ENCODE peak calls at places on chromosomes 13 and 19, in six cellular contexts. M is fibroblast of lung, N is mammary epithelial cell, T is PC-9, H is GM12878, J is HCT116. G is an unnamed sample. For H3K4me1 and H3K79me2, the result is how much of the 10 kb centered on the place peaks cover.

GRCh38 chr13:98328511-98328910 is 151.4 kb upstream of the RNF113B start:
- DNase-seq in T (no peak), J (no peak), H (no peak), N (no peak), M (no peak), G (no peak)

GRCh38 chr19:58393725-58394033 is 1.8 kb upstream of the RNF225 start:
- DNase-seq in H (no peak), J (no peak), T (no peak), M (no peak), N (no peak), G (no peak)

GRCh38 chr19:51258165-51258564 is 7.3 kb downstream of the SIGLECL1 start:
- DNase-seq in T (no peak), J (no peak), N (no peak), H (no peak), M (no peak), G (no peak)

GRCh38 chr19:4454621-4454951 is 3.0 kb downstream of the UBXN6 start:
- DNase-seq in J (no peak), H (no peak), N (no peak), M (no peak), T (no peak), G (no peak)

GRCh38 chr13:79497852-79498251 is 16.9 kb downstream of the NDFIP2 start:
- DNase-seq in T (no peak), J (no peak), M (no peak), H (no peak), N (no peak), G (no peak)

GRCh38 chr19:14497347-14497921 is 1.5 kb upstream of the GIPC1 start:
- DNase-seq in T (peak), M (no peak), N (no peak), J (no peak), H (no peak), G (peak)

GRCh38 chr19:28966737-28967401 is 246.1 kb downstream of the UQCRFS1 start:
- DNase-seq in J (no peak), M (no peak), H (no peak), N (no peak), T (no peak), G (no peak)

GRCh38 chr13:98129059-98129741 is 13.7 kb upstream of the FARP1 start:
- DNase-seq in H (no peak), M (peak), N (peak), J (no peak), T (no peak), G (peak)

GRCh38 chr13:93847162-93847561 is 620.6 kb downstream of the GPC6 start:
- DNase-seq in J (no peak), T (no peak), H (no peak), M (peak), N (peak), G (peak)

GRCh38 chr13:110512198-110512740 is 49.3 kb downstream of the RAB20 start:
- DNase-seq in T (no peak), H (no peak), M (no peak), J (no peak), N (no peak), G (no peak)

GRCh38 chr13:75432045-75432444 is 49.9 kb downstream of the TBC1D4 start:
- DNase-seq in M (no peak), J (no peak), H (no peak), T (no peak), N (no peak), G (no peak)

GRCh38 chr13:25727776-25728175 is 324.0 kb downstream of the SHISA2 start:
- DNase-seq in M (no peak), T (no peak), H (no peak), J (no peak), N (no peak), G (no peak)

GRCh38 chr19:17784201-17785008 is 10.5 kb upstream of the B3GNT3 start:
- DNase-seq in T (peak), N (peak), H (no peak), J (no peak), M (peak), G (peak)

GRCh38 chr19:41353466-41354342 is at the start of gene TGFB1:
- DNase-seq in N (peak), M (peak), J (peak), H (peak), T (peak), G (peak)

GRCh38 chr19:49689133-49690072 is at the start of gene ADM5:
- DNase-seq in H (no peak), T (no peak), N (no peak), M (no peak), J (no peak), G (peak)

GRCh38 chr19:55258476-55258827 is 365 bp downstream of the PPP6R1 start:
- DNase-seq in M (no peak), N (no peak), T (no peak), H (no peak), J (no peak), G (no peak)

GRCh38 chr19:34253711-34254551 is 423 bp upstream of the GARRE1 start:
- DNase-seq in N (no peak), H (no peak), M (peak), T (no peak), J (no peak), G (peak)

GRCh38 chr13:79404361-79404760 is 1.7 kb downstream of the RBM26 start:
- DNase-seq in N (no peak), H (no peak), M (peak), T (no peak), J (no peak), G (no peak)

GRCh38 chr19:58379276-58379675 is 1.6 kb downstream of the ZNF837 start:
- DNase-seq in N (no peak), J (no peak), H (no peak), T (no peak), M (no peak), G (no peak)

GRCh38 chr19:54207908-54208783 is 7.5 kb downstream of the RPS9 start:
- DNase-seq in N (no peak), M (peak), J (no peak), T (peak), H (peak), G (peak)

GRCh38 chr19:41304706-41305483 is 5.1 kb upstream of the CCDC97 start:
- DNase-seq in H (no peak), M (no peak), T (no peak), J (no peak), N (no peak), G (no peak)

GRCh38 chr13:50189450-50189849 is 174.2 kb downstream of the KCNRG start:
- DNase-seq in N (no peak), H (no peak), T (no peak), J (no peak), M (no peak), G (no peak)

GRCh38 chr19:28541029-28541428 is 671.9 kb downstream of the UQCRFS1 start:
- DNase-seq in J (no peak), T (no peak), H (no peak), N (no peak), M (no peak), G (no peak)

GRCh38 chr13:77915676-77916075 is 3.0 kb downstream of the EDNRB start:
- DNase-seq in T (no peak), M (no peak), H (no peak), N (no peak), J (no peak), G (no peak)

GRCh38 chr13:79659161-79659560 is 178.2 kb downstream of the NDFIP2 start:
- DNase-seq in H (no peak), M (peak), N (peak), J (no peak), T (no peak), G (no peak)

GRCh38 chr13:109602356-109602755 is 184.0 kb downstream of the IRS2 start:
- DNase-seq in J (no peak), T (no peak), M (no peak), N (peak), H (no peak), G (no peak)

GRCh38 chr13:48542581-48543341 is 9.9 kb upstream of the RCBTB2 start:
- DNase-seq in H (no peak), J (no peak), N (no peak), M (peak), T (no peak), G (no peak)

GRCh38 chr19:7509625-7510024 is 6.3 kb upstream of the ZNF358 start:
- DNase-seq in H (no peak), N (no peak), M (no peak), T (no peak), J (no peak), G (no peak)

GRCh38 chr13:28654276-28654675 is 4.7 kb upstream of the POMP start:
- DNase-seq in N (no peak), H (no peak), J (no peak), M (peak), T (no peak), G (no peak)

GRCh38 chr13:51282322-51282721 is 57.2 kb upstream of the SERPINE3 start:
- DNase-seq in T (no peak), N (no peak), J (no peak), M (no peak), H (no peak), G (no peak)

GRCh38 chr13:74026753-74027152 is 107.5 kb downstream of the KLF12 start:
- DNase-seq in J (no peak), N (peak), T (peak), M (no peak), H (peak), G (peak)

GRCh38 chr19:38233740-38234251 is 9.8 kb upstream of the DPF1 start:
- DNase-seq in M (peak), H (no peak), N (peak), J (peak), T (peak), G (peak)

GRCh38 chr19:401836-402535 is 7.0 kb downstream of the C2CD4C start:
- DNase-seq in T (no peak), M (no peak), H (no peak), N (no peak), J (no peak), G (no peak)

GRCh38 chr13:51589793-51590192 is 5.5 kb downstream of the WDFY2 start:
- DNase-seq in H (no peak), M (no peak), N (no peak), T (no peak), J (no peak), G (no peak)

GRCh38 chr13:91278888-91279287 is 68.6 kb upstream of the MIR17HG start:
- DNase-seq in H (no peak), N (no peak), M (no peak), J (no peak), T (no peak), G (no peak)

GRCh38 chr19:3060852-3061182 is 1.5 kb downstream of the TLE5 start:
- DNase-seq in J (no peak), N (no peak), H (no peak), M (no peak), T (no peak), G (no peak)

GRCh38 chr19:3064011-3064330 is 1.7 kb upstream of the TLE5 start:
- DNase-seq in M (no peak), N (no peak), H (no peak), J (no peak), T (no peak), G (no peak)

GRCh38 chr19:3061214-3062161 is 807 bp downstream of the TLE5 start:
- DNase-seq in T (no peak), N (no peak), H (no peak), J (no peak), M (peak), G (no peak)

GRCh38 chr19:3059653-3060052 is 2.6 kb downstream of the TLE5 start:
- DNase-seq in H (no peak), J (no peak), T (no peak), M (no peak), N (no peak), G (no peak)

GRCh38 chr19:3062165-3063105 is at the start of gene TLE5:
- DNase-seq in H (no peak), J (no peak), T (peak), M (no peak), N (no peak), G (peak)
- H3K4me1 ChIP-seq in H (under half), J (under half), T (under half), M (under half), N (under half), G (under half)

DNA sequence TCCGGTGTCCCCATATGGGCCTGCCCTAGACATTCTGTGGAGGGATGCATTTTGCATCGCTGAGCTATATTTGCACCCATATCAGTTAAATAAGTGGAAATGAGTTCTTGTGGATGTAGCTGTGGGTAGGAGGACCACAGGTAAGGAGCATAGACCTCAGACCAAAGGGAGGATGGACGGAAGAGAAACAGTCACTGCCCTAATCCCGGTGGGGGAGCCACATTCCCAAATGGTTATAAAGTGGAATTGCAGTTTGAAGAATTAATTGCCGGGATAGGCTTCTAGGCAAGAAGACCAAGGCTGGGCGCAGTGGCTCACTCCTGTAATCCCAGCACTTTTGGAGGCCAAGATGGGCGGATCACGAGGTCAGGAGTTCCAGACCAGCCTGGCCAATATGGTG is 1.8 kb downstream of the SDHAF1 start:
- DNase-seq in H (no peak), T (no peak), N (no peak), M (no peak), J (no peak), G (no peak)
- H3K4me3 ChIP-seq in H (peak), T (no peak), N (no peak), M (no peak), J (no peak), G (peak)

GRCh38 chr13:36369268-36370107 is 23.3 kb upstream of the SPART start:
- DNase-seq in T (no peak), H (no peak), M (peak), J (no peak), N (no peak), G (no peak)
- H3K79me2 ChIP-seq in T (under half), H (under half), M (under half), J (under half), N (under half), G (under half)

GRCh38 chr19:5958074-5958850 is 19.7 kb downstream of the RANBP3 start:
- DNase-seq in T (no peak), N (no peak), J (no peak), M (no peak), H (no peak), G (no peak)
- H3K4me1 ChIP-seq in T (under half), N (under half), J (under half), M (under half), H (under half), G (under half)

GRCh38 chr19:12272980-12273901 is 21.4 kb downstream of the ZNF44 start:
- DNase-seq in N (no peak), M (no peak), H (no peak), J (no peak), T (no peak), G (no peak)
- H3K4me3 ChIP-seq in N (no peak), M (no peak), H (no peak), J (no peak), T (no peak), G (peak)

GRCh38 chr13:113855931-113856715 is 7.8 kb downstream of the GAS6 start:
- DNase-seq in M (no peak), T (no peak), N (no peak), J (no peak), H (no peak), G (no peak)

GRCh38 chr13:113857531-113858195 is 6.2 kb downstream of the GAS6 start:
- DNase-seq in H (no peak), T (no peak), M (no peak), N (no peak), J (no peak), G (no peak)

GRCh38 chr13:113854238-113855011 is 9.5 kb downstream of the GAS6 start:
- DNase-seq in N (no peak), H (no peak), T (no peak), M (peak), J (no peak), G (no peak)

GRCh38 chr13:113855012-113855921 is 8.6 kb downstream of the GAS6 start:
- DNase-seq in T (no peak), H (no peak), N (no peak), M (no peak), J (no peak), G (no peak)

GRCh38 chr13:113856716-113857065 is 7.2 kb downstream of the GAS6 start:
- DNase-seq in M (peak), H (no peak), J (no peak), T (peak), N (no peak), G (peak)
- H3K79me2 ChIP-seq in M (half or more), H (under half), J (half or more), T (under half), N (half or more), G (half or more)

DNA sequence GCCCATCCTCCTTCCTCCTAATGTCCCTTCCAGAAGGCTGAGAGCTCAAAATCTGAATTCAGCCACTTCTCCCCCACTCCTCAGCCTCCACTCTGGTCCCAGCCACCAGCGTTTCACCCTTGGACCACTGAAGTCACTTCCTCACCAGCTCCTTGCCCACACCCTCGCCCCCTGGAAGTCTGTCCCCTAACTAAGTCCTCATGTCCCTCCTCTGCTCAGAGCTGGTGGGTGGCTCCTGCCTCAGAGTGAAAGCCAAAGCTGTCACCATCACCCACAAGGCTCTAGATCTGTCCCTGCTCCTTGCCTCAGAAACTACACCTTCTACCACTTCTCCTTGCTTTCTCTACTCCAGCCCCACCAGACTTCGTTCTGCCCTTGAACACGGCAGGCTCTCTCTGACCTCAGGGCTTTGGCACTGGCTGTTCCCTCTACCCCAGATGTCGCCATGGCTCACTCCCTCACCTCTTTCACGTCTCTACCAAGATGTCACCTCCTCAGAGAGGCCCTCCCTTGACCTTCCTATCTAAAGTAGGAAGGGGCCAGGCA is 1.7 kb downstream of the ERCC1 start:
- DNase-seq in H (no peak), J (no peak), N (no peak), T (no peak), M (no peak), G (no peak)
- H3K4me1 ChIP-seq in H (under half), J (under half), N (under half), T (under half), M (under half), G (under half)

DNA sequence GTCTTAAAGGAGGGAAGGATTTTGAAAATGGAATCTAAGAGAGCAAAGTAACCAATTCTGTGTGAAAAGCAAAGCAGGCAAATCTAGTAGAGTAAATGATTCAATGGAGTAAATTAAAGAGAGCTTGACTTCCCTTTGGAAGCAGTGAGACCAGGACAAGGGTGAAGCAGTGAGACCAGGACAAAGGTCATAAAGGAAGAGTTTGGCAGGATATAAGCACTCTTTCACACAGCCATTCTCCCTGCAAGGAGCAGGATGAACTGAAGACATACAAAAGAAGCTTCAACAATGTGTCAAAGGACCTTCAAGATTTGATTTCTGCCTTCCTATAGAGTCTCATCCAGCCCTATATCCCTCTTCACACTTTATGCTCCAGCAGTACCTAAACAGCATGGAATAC is 123.8 kb downstream of the ENOX1 start:
- DNase-seq in J (no peak), M (peak), N (no peak), T (no peak), H (no peak), G (no peak)
- H3K4me3 ChIP-seq in J (no peak), M (no peak), N (no peak), T (no peak), H (no peak), G (no peak)

DNA sequence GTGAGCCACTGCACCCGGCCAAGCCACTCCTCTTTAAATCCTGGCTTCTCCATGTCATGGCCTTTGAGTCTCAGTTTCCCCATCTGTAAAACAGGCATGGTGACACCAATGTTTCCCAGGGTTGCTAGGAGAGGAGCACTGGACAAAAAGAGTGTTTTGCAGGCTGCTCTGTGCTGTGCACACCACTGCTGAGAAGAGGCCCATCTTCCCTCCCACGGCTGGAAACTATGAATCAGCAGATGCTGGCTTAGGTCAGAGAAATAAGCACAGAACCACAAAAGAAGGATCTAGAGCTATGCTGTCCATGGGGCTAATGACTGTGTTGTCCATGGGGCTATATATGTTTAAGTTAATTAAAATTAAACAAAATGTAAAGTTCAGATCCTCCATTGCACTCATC is 37.2 kb downstream of the TSHZ3 start:
- DNase-seq in M (peak), H (no peak), T (no peak), N (peak), J (no peak), G (peak)
- H3K79me2 ChIP-seq in M (half or more), H (under half), T (under half), N (half or more), J (under half), G (under half)

GRCh38 chr13:99386911-99387788 is 80.0 kb upstream of the GPR183 start:
- DNase-seq in J (peak), N (peak), M (no peak), H (peak), T (peak), G (peak)

GRCh38 chr13:99386495-99386894 is 79.3 kb upstream of the GPR183 start:
- DNase-seq in N (no peak), T (no peak), H (no peak), M (no peak), J (no peak), G (no peak)

GRCh38 chr13:99390601-99391000 is 83.4 kb upstream of the GPR183 start:
- DNase-seq in T (no peak), J (no peak), M (no peak), N (no peak), H (no peak), G (no peak)

GRCh38 chr13:99389520-99390304 is 82.5 kb upstream of the GPR183 start:
- DNase-seq in M (no peak), J (no peak), T (no peak), H (no peak), N (no peak), G (no peak)

DNA sequence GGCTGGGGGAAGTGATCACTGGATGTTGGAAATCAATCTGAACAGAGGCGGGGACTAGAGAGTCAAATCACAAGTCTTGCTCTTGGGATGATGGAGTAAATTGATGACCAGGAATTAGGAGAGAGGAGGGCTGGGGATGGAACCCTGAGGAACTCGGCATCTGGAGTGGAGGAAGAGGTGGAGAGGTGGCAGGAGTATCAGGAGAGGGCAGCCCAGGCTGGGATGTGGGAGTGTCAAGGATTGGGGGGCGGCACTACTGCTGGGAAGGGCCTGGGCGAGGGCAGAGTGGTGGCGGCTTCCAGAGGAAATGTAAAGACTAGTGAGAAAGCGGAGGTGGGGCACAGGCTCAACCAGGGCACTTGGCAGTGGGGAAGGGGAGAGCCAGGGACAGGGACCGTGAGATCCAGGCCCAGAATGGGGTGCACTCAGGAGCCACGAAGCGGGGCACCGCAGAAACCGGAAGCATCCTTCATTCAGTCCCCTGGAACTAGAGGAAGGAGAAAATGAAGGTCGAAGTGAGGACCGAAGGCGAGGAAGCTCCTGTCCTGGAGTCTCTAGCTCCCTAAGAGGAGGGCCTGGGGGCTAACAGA is 81.2 kb upstream of the GPR183 start:
- DNase-seq in J (no peak), M (no peak), T (no peak), H (no peak), N (no peak), G (no peak)
- H3K4me1 ChIP-seq in J (under half), M (under half), T (under half), H (under half), N (under half), G (under half)